ENCODE peak calls at places on chromosomes 16 and 17, in eight cellular contexts. F is hepatic stellate cell; T is central memory CD4-positive, alpha-beta T cell; G is cardiac muscle cell; X is M059J; M is upper lobe of right lung; Y is nephron progenitor cell; K is MCF 10A. R is an unnamed sample.
A peak's percentile ranks its signal among the peaks of the same experiment; 100 is the strongest.

GRCh38 chr16:71351558-71351901 is 7.0 kb upstream of the CALB2 start:
- DNase-seq in F (no peak), T (no peak), G (no peak), X (no peak), M (no peak), Y (no peak), K (peak; percentile 8), R (no peak)

GRCh38 chr17:10612957-10613744 is 44.0 kb downstream of the MYH3 start:
- DNase-seq in F (no peak), T (no peak), G (no peak), X (no peak), M (no peak), Y (no peak), K (no peak), R (no peak)

GRCh38 chr17:77358801-77359716 is 218.3 kb downstream of the SEC14L1 start:
- DNase-seq in F (no peak), T (no peak), G (peak; percentile 53), X (no peak), M (no peak), Y (no peak), K (no peak), R (no peak)

GRCh38 chr17:50534979-50535326 is 2.4 kb downstream of the EPN3 start:
- DNase-seq in F (no peak), T (no peak), G (no peak), X (no peak), M (no peak), Y (no peak), K (no peak), R (no peak)

GRCh38 chr16:19963306-19963705 is 78.7 kb upstream of the GPRC5B start:
- DNase-seq in F (no peak), T (no peak), G (no peak), X (no peak), M (no peak), Y (no peak), K (no peak), R (no peak)

GRCh38 chr17:29546834-29547233 is 20.0 kb downstream of the ABHD15 start:
- DNase-seq in F (no peak), T (no peak), G (no peak), X (no peak), M (no peak), Y (no peak), K (no peak), R (no peak)

GRCh38 chr16:23182206-23182674 is 305 bp upstream of the SCNN1G start:
- DNase-seq in F (peak; percentile 80), T (peak; percentile 62), G (peak; percentile 82), X (peak; percentile 53), M (peak; percentile 93), Y (peak; percentile 81), K (peak; percentile 89), R (no peak)

GRCh38 chr17:1720856-1721386 is 3.6 kb upstream of the WDR81 start:
- DNase-seq in F (peak; percentile 47), T (peak; percentile 60), G (peak; percentile 63), X (peak; percentile 52), M (peak; percentile 79), Y (peak; percentile 73), K (peak; percentile 70), R (no peak)

GRCh38 chr16:24336491-24336890 is 80.4 kb downstream of the CACNG3 start:
- DNase-seq in F (no peak), T (no peak), G (no peak), X (no peak), M (no peak), Y (no peak), K (no peak), R (no peak)

GRCh38 chr17:78378225-78379133 is at the start of gene PGS1:
- DNase-seq in F (peak; percentile 80), T (peak; percentile 81), G (peak; percentile 84), X (peak; percentile 66), M (peak; percentile 92), Y (peak; percentile 76), K (peak; percentile 69), R (no peak)

GRCh38 chr17:80196652-80197051 is 23.5 kb downstream of the SGSH start:
- DNase-seq in F (no peak), T (no peak), G (no peak), X (no peak), M (no peak), Y (no peak), K (no peak), R (no peak)

GRCh38 chr16:3457434-3458252 is 14.2 kb downstream of the NAA60 start:
- DNase-seq in F (peak; percentile 99), T (peak; percentile 90), G (peak; percentile 95), X (peak; percentile 86), M (peak; percentile 96), Y (peak; percentile 93), K (peak; percentile 87), R (no peak)

GRCh38 chr16:21568502-21569189 is 30.7 kb upstream of the METTL9 start:
- DNase-seq in F (no peak), T (no peak), G (no peak), X (peak; percentile 25), M (peak; percentile 27), Y (no peak), K (no peak), R (no peak)

GRCh38 chr16:50198802-50199410 is 45.8 kb downstream of the TENT4B start:
- DNase-seq in F (no peak), T (no peak), G (no peak), X (no peak), M (no peak), Y (no peak), K (no peak), R (no peak)

GRCh38 chr17:78379134-78379497 is 667 bp downstream of the PGS1 start:
- DNase-seq in F (peak; percentile 65), T (no peak), G (no peak), X (peak; percentile 79), M (no peak), Y (no peak), K (peak; percentile 81), R (no peak)

GRCh38 chr17:65547253-65547670 is 14.2 kb downstream of the AXIN2 start:
- DNase-seq in F (no peak), T (peak; percentile 32), G (no peak), X (no peak), M (no peak), Y (no peak), K (no peak), R (no peak)

GRCh38 chr17:79800325-79801155 is 3.7 kb upstream of the CBX8 start:
- DNase-seq in F (no peak), T (no peak), G (no peak), X (peak; percentile 62), M (peak; percentile 64), Y (peak; percentile 58), K (peak; percentile 70), R (no peak)

GRCh38 chr16:68231384-68232136 is 4.4 kb downstream of the ESRP2 start:
- DNase-seq in F (no peak), T (no peak), G (no peak), X (no peak), M (peak; percentile 61), Y (no peak), K (no peak), R (no peak)

GRCh38 chr16:67021321-67021720 is 7.6 kb upstream of the CBFB start:
- DNase-seq in F (no peak), T (no peak), G (no peak), X (no peak), M (peak; percentile 19), Y (no peak), K (no peak), R (no peak)

GRCh38 chr16:62256406-62256805 is 220.2 kb upstream of the CDH8 start:
- DNase-seq in F (no peak), T (no peak), G (no peak), X (peak; percentile 38), M (no peak), Y (no peak), K (no peak), R (no peak)

GRCh38 chr17:32341141-32341856 is 674 bp downstream of the C17orf75 start:
- DNase-seq in F (no peak), T (peak; percentile 72), G (peak; percentile 11), X (no peak), M (no peak), Y (no peak), K (peak; percentile 26), R (no peak)

GRCh38 chr17:51802544-51802943 is 356.0 kb downstream of the CA10 start:
- DNase-seq in F (no peak), T (no peak), G (no peak), X (no peak), M (no peak), Y (no peak), K (no peak), R (no peak)

GRCh38 chr17:82121246-82121645 is 23.2 kb upstream of the FASN start:
- DNase-seq in F (no peak), T (no peak), G (peak; percentile 31), X (no peak), M (no peak), Y (no peak), K (no peak), R (no peak)

GRCh38 chr17:79362996-79363305 is 247.9 kb downstream of the RBFOX3 start:
- DNase-seq in F (no peak), T (no peak), G (no peak), X (no peak), M (no peak), Y (no peak), K (no peak), R (no peak)

R was measured in cortex of kidney.